ENCODE peak calls at places on chromosome 21, in five cellular contexts. One of them, this sample, is unnamed.

GRCh38 chr21:32206631-32207030 is 72.2 kb downstream of the MIS18A start:
- DNase-seq in T follicular helper cell: no peak
- DNase-seq in T47D: no peak
- DNase-seq in GDM1: no peak
- DNase-seq in suprapubic skin: no peak
- DNase-seq in this sample: no peak

GRCh38 chr21:44375281-44375651 is 21.8 kb downstream of the TRPM2 start:
- DNase-seq in suprapubic skin: no peak
- DNase-seq in GDM1: peak
- DNase-seq in T47D: no peak
- DNase-seq in T follicular helper cell: no peak
- DNase-seq in this sample: no peak

GRCh38 chr21:42456457-42456856 is 39.6 kb downstream of the RSPH1 start:
- DNase-seq in suprapubic skin: no peak
- DNase-seq in T47D: no peak
- DNase-seq in GDM1: no peak
- DNase-seq in T follicular helper cell: peak
- DNase-seq in this sample: no peak

GRCh38 chr21:33128538-33128937 is 58.6 kb downstream of the OLIG1 start:
- DNase-seq in T follicular helper cell: no peak
- DNase-seq in suprapubic skin: no peak
- DNase-seq in T47D: no peak
- DNase-seq in GDM1: no peak
- DNase-seq in this sample: no peak

GRCh38 chr21:43825936-43826622 is 36.7 kb downstream of the RRP1 start:
- DNase-seq in GDM1: no peak
- DNase-seq in T follicular helper cell: no peak
- DNase-seq in T47D: no peak
- DNase-seq in suprapubic skin: no peak
- DNase-seq in this sample: no peak

GRCh38 chr21:26881504-26882228 is 36.5 kb upstream of the ADAMTS1 start:
- DNase-seq in suprapubic skin: no peak
- DNase-seq in T follicular helper cell: no peak
- DNase-seq in T47D: no peak
- DNase-seq in GDM1: no peak
- DNase-seq in this sample: no peak

GRCh38 chr21:31554511-31555022 is 104.9 kb upstream of the SOD1 start:
- DNase-seq in T47D: no peak
- DNase-seq in GDM1: no peak
- DNase-seq in suprapubic skin: no peak
- DNase-seq in T follicular helper cell: no peak
- DNase-seq in this sample: no peak

GRCh38 chr21:17611414-17612022 is 1.2 kb downstream of the BTG3 start:
- DNase-seq in T follicular helper cell: peak
- DNase-seq in suprapubic skin: peak
- DNase-seq in T47D: peak
- DNase-seq in GDM1: peak
- DNase-seq in this sample: peak

GRCh38 chr21:41899431-41900202 is 20.5 kb upstream of the PRDM15 start:
- DNase-seq in suprapubic skin: no peak
- DNase-seq in GDM1: no peak
- DNase-seq in T follicular helper cell: no peak
- DNase-seq in T47D: no peak
- DNase-seq in this sample: no peak

GRCh38 chr21:44427241-44428120 is 27.8 kb upstream of the LRRC3 start:
- DNase-seq in T47D: no peak
- DNase-seq in T follicular helper cell: no peak
- DNase-seq in GDM1: no peak
- DNase-seq in suprapubic skin: peak
- DNase-seq in this sample: no peak

GRCh38 chr21:27244356-27244755 is 277.5 kb upstream of the ADAMTS5 start:
- DNase-seq in T47D: no peak
- DNase-seq in T follicular helper cell: no peak
- DNase-seq in GDM1: no peak
- DNase-seq in suprapubic skin: no peak
- DNase-seq in this sample: no peak

GRCh38 chr21:20661745-20662470 is 336.3 kb upstream of the NCAM2 start:
- DNase-seq in suprapubic skin: no peak
- DNase-seq in GDM1: no peak
- DNase-seq in T follicular helper cell: no peak
- DNase-seq in T47D: no peak
- DNase-seq in this sample: no peak

GRCh38 chr21:35563885-35564451 is 496.4 kb downstream of the SETD4 start:
- DNase-seq in T47D: no peak
- DNase-seq in T follicular helper cell: no peak
- DNase-seq in suprapubic skin: no peak
- DNase-seq in GDM1: no peak
- DNase-seq in this sample: no peak

GRCh38 chr21:41477641-41478318 is 30.2 kb downstream of the TMPRSS2 start:
- DNase-seq in T follicular helper cell: no peak
- DNase-seq in GDM1: no peak
- DNase-seq in suprapubic skin: no peak
- DNase-seq in T47D: peak
- DNase-seq in this sample: no peak